ENCODE peak calls at places on chromosomes 6 and 20, in nine cellular contexts. G is mesothelial cell of epicardium, C is fibroblast of the aortic adventitia, U is PC-3, K is heart right ventricle, N is tibial nerve, T is endothelial cell, D is stomach, H is foreskin fibroblast. L is an unnamed sample.

GRCh38 chr20:11101243-11101642 is 427.4 kb upstream of the JAG1 start:
- DNase-seq in G (no peak), C (peak), U (peak), K (no peak), N (no peak), T (no peak), D (no peak), H (peak), L (no peak)

GRCh38 chr6:21664263-21665081 is 70.9 kb downstream of the SOX4 start:
- DNase-seq in G (peak), C (peak), U (no peak), K (peak), N (no peak), T (peak), D (no peak), H (no peak), L (peak)

GRCh38 chr6:125153541-125154183 is at the start of gene TPD52L1:
- DNase-seq in G (peak), C (peak), U (peak), K (peak), N (peak), T (peak), D (peak), H (peak), L (peak)

GRCh38 chr20:4043801-4044200 is 28.4 kb upstream of the RNF24 start:
- DNase-seq in G (no peak), C (no peak), U (peak), K (no peak), N (no peak), T (no peak), D (no peak), H (no peak), L (no peak)

GRCh38 chr6:168415993-168416530 is 24.9 kb upstream of the SMOC2 start:
- DNase-seq in G (no peak), C (no peak), U (no peak), K (no peak), N (no peak), T (no peak), D (no peak), H (no peak), L (no peak)

GRCh38 chr6:126904176-126904575 is 214.3 kb upstream of the RSPO3 start:
- DNase-seq in G (no peak), C (no peak), U (no peak), K (no peak), N (no peak), T (no peak), D (no peak), H (no peak), L (no peak)

GRCh38 chr20:17036546-17036945 is 190.3 kb upstream of the PCSK2 start:
- DNase-seq in G (no peak), C (no peak), U (no peak), K (no peak), N (no peak), T (no peak), D (no peak), H (no peak), L (no peak)

GRCh38 chr20:48163521-48163920 is 378.2 kb upstream of the SULF2 start:
- DNase-seq in G (no peak), C (no peak), U (peak), K (no peak), N (no peak), T (no peak), D (no peak), H (no peak), L (no peak)

GRCh38 chr20:58558483-58559367 is 43.5 kb upstream of the APCDD1L start:
- DNase-seq in G (no peak), C (no peak), U (no peak), K (no peak), N (no peak), T (no peak), D (no peak), H (no peak), L (no peak)

GRCh38 chr20:10658876-10659632 is 14.7 kb downstream of the JAG1 start:
- DNase-seq in G (no peak), C (no peak), U (no peak), K (no peak), N (no peak), T (no peak), D (no peak), H (no peak), L (no peak)

GRCh38 chr6:82086944-82087343 is 160.6 kb downstream of the IBTK start:
- DNase-seq in G (no peak), C (no peak), U (peak), K (no peak), N (no peak), T (no peak), D (no peak), H (no peak), L (no peak)

DNA sequence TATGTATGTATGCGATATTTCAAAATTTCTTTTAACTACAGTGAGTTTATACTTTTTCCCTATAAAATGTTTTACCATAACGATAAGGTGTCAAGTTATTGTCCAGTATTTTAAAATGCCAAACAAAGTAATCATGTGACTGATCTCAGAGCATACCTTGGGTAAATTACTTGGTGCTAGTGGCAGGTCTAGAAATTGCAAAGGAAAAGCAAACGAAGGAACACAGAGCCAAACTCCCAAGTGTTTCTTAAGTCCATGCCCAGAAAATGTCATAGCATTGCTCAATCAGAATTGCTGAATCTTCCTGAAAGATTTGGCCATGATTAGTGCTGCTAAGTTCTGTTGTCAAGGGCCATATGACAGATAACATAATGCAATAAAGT is 77.5 kb downstream of the CAP2 start:
- DNase-seq in G (no peak), C (peak), U (peak), K (no peak), N (no peak), T (no peak), D (no peak), H (peak), L (no peak)
- TF ChIP-seq CTCF in G (no peak), C (peak), U (no peak), K (no peak), N (no peak), T (no peak), D (no peak), H (no peak), L (no peak)

DNA sequence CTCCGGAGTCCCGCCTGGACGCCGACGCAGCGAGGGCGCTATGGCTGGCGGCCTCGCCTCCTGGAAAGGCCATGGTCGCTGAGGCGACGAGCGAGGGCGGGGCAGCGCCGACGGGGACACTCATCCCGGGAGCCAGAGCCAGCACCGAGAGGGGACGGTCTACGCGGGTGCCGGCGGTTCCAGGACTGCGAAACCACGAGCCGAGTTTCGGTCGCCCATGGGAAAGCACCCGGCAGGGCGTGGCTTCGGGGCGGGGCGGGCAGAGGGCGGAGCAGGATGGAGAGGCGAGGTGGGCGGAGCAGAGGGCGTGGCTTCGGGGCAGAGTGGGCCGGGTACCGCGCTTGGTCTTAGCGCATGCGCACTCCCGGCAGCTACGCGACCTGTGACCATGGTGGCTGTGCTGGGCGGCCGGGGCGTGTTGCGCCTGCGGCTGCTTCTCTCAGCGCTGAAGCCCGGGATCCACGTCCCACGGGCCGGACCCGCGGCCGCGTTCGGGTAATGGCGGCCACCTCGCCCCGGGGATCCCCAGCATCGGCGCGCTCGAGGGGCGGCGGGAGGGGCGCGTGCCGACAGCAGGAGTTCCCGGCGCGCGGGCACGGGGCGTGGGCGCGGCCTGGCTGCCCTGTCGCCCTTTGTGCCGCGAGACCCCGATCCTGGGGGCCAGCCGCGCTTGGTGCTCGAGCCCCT is at the start of gene BPHL:
- DNase-seq in G (peak), C (peak), U (peak), K (peak), N (peak), T (peak), D (peak), H (peak), L (peak)
- TF ChIP-seq CTCF in G (no peak), C (no peak), U (no peak), K (no peak), N (no peak), T (no peak), D (no peak), H (no peak), L (no peak)

DNA sequence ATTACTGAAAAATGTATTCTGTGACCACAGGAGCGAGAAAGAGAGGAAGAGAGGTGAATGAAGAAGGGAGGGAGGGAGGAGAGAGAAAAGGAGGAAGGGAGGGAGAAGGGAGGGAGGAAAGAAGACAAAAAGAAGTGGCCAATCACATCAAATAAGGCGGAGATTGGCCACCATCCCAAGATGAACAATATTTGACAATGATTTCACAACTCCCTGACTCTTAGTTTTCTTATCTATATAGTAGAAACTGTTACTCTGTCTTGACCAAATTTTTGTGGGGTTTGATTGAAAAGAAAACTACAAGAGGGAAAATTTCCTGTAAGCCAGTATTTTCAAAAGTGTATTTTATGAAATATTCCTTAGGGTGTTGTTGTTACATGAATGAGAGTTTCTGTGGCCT is 52.6 kb downstream of the FOXA2 start:
- DNase-seq in G (no peak), C (no peak), U (no peak), K (no peak), N (no peak), T (no peak), D (no peak), H (no peak), L (no peak)
- TF ChIP-seq CTCF in G (no peak), C (no peak), U (no peak), K (no peak), N (no peak), T (no peak), D (no peak), H (no peak), L (no peak)

GRCh38 chr6:16909599-16910360 is 148.5 kb upstream of the ATXN1 start:
- DNase-seq in G (no peak), C (peak), U (peak), K (no peak), N (no peak), T (no peak), D (no peak), H (peak), L (no peak)
- TF ChIP-seq CTCF in G (no peak), C (no peak), U (no peak), K (no peak), N (no peak), T (no peak), D (no peak), H (no peak), L (no peak)

GRCh38 chr6:45439459-45439858 is 61.7 kb upstream of the SUPT3H start:
- DNase-seq in G (no peak), C (no peak), U (no peak), K (no peak), N (no peak), T (no peak), D (no peak), H (no peak), L (no peak)

GRCh38 chr6:45442716-45443115 is 65.0 kb upstream of the SUPT3H start:
- DNase-seq in G (no peak), C (no peak), U (no peak), K (no peak), N (no peak), T (no peak), D (no peak), H (no peak), L (no peak)

GRCh38 chr6:45438849-45439406 is 61.2 kb upstream of the SUPT3H start:
- DNase-seq in G (no peak), C (peak), U (peak), K (no peak), N (no peak), T (no peak), D (no peak), H (peak), L (no peak)

GRCh38 chr6:45439861-45440388 is 62.2 kb upstream of the SUPT3H start:
- DNase-seq in G (no peak), C (no peak), U (no peak), K (no peak), N (no peak), T (no peak), D (no peak), H (no peak), L (no peak)

GRCh38 chr6:45441811-45442453 is 64.2 kb upstream of the SUPT3H start:
- DNase-seq in G (no peak), C (no peak), U (no peak), K (no peak), N (no peak), T (no peak), D (no peak), H (peak), L (no peak)
- TF ChIP-seq CTCF in G (no peak), C (no peak), U (no peak), K (no peak), N (no peak), T (no peak), D (no peak), H (no peak), L (no peak)

GRCh38 chr6:35048631-35049083 is 92.5 kb downstream of the TCP11 start:
- DNase-seq in G (no peak), C (no peak), U (no peak), K (no peak), N (no peak), T (no peak), D (no peak), H (peak), L (no peak)
- TF ChIP-seq CTCF in G (no peak), C (no peak), U (peak), K (no peak), N (no peak), T (no peak), D (no peak), H (peak), L (peak)

GRCh38 chr6:149158076-149158475 is 159.4 kb upstream of the TAB2 start:
- DNase-seq in G (no peak), C (no peak), U (no peak), K (no peak), N (no peak), T (no peak), D (no peak), H (no peak), L (no peak)
- TF ChIP-seq CTCF in G (no peak), C (no peak), U (no peak), K (no peak), N (no peak), T (no peak), D (no peak), H (no peak), L (no peak)

DNA sequence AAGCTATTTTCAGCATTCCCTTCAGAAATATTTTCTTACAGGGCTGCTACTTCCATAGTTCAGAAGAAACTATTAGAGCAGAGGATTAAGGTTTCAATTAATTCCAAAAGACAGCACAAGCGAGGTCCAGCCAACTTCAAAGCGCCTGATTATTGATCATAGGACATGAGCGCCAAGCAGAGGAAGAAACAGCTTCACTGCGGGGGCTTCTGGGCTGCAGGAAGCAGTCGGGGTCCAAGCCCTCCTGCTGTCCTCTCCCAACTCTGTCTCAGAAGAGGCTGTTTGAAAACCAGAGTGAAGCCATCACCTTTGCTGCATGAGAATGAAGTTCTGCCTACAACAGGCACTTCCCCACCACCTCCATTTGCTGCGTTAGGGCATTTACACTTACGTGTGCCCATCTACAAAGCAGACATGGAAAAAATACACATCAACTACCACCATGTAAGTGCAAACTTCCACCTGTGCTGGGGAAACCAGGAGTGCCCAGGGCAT is 23.9 kb downstream of the SUMO4 start:
- DNase-seq in G (no peak), C (no peak), U (no peak), K (no peak), N (no peak), T (no peak), D (no peak), H (no peak), L (no peak)
- TF ChIP-seq CTCF in G (no peak), C (no peak), U (no peak), K (no peak), N (no peak), T (no peak), D (no peak), H (no peak), L (no peak)

GRCh38 chr6:129981598-129981997 is 36.8 kb upstream of the L3MBTL3 start:
- DNase-seq in G (no peak), C (peak), U (peak), K (no peak), N (no peak), T (no peak), D (no peak), H (peak), L (no peak)
- TF ChIP-seq CTCF in G (no peak), C (no peak), U (peak), K (no peak), N (no peak), T (no peak), D (no peak), H (peak), L (no peak)

GRCh38 chr20:54355631-54356280 is 119.6 kb upstream of the DOK5 start:
- DNase-seq in G (no peak), C (peak), U (no peak), K (no peak), N (no peak), T (no peak), D (no peak), H (peak), L (no peak)

GRCh38 chr20:54353337-54353736 is 122.1 kb upstream of the DOK5 start:
- DNase-seq in G (no peak), C (no peak), U (no peak), K (no peak), N (no peak), T (no peak), D (no peak), H (no peak), L (no peak)

GRCh38 chr20:54347216-54347833 is 128.1 kb upstream of the DOK5 start:
- DNase-seq in G (no peak), C (no peak), U (no peak), K (no peak), N (no peak), T (no peak), D (no peak), H (no peak), L (no peak)

GRCh38 chr20:54350415-54350814 is 125.0 kb upstream of the DOK5 start:
- DNase-seq in G (no peak), C (peak), U (no peak), K (no peak), N (no peak), T (no peak), D (no peak), H (peak), L (no peak)

DNA sequence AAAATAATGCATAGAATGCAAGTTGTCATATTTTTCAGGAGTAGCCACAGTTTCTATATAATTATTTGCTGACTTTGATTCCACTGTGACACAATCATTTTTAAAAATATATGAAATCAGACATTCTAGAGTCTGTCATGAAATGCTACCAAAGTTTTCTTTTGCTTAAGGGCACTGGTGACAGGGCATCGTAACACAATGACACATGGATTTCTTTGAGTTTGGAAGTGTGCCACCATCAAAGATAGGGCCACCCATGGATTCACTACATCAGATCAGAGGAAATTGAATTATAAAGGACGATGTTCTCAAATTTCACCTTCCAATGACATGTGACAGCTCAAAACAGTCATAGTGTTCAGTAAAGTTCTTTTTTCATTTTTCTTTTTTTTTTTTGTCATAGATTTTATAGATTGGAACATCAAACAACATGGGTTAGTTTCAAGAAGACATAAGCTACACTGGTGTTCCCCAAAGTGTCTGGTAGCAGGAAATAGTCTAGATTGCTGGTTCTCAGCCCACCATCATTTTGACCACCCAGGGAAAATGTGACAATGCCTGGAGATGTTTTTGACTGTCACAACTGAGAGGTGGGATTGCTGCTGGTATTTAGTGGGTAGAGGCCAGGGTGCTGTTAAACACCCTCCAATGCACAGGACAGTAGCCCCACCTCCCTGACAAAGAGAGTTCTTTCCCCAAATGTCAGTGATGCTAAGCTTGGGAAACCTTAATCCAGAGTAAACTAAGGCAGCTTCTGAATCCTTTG is 123.8 kb upstream of the DOK5 start:
- DNase-seq in G (no peak), C (no peak), U (no peak), K (no peak), N (no peak), T (no peak), D (no peak), H (no peak), L (no peak)
- TF ChIP-seq CTCF in G (no peak), C (no peak), U (no peak), K (no peak), N (no peak), T (no peak), D (no peak), H (no peak), L (no peak)